ENCODE peak calls at places on chromosome 17, in eight cellular contexts. K is pancreas, W is heart left ventricle, Y is esophagus squamous epithelium, T is adipocyte, L is tibial artery, P is stomach, Z is A673. V is an unnamed sample. For H3K4me1, the result is how much of the 10 kb centered on the place peaks cover.

GRCh38 chr17:82232876-82233785 is 4.3 kb downstream of the SLC16A3 start:
- DNase-seq in Z (no peak), T (no peak), Y (no peak), P (no peak), K (no peak), L (peak), W (peak), V (peak)

GRCh38 chr17:55453836-55454557 is 32.4 kb upstream of the MMD start:
- DNase-seq in K (no peak), W (no peak), P (no peak), T (no peak), L (no peak), Y (no peak), Z (no peak), V (no peak)

GRCh38 chr17:52759864-52760263 is 601.4 kb upstream of the CA10 start:
- DNase-seq in Y (no peak), P (no peak), K (no peak), T (no peak), Z (no peak), W (no peak), L (no peak), V (no peak)

GRCh38 chr17:1783834-1784611 is 22.2 kb downstream of the SERPINF1 start:
- DNase-seq in K (no peak), W (no peak), P (peak), Z (peak), L (peak), T (peak), Y (no peak), V (peak)

GRCh38 chr17:59853168-59853918 is 39.4 kb downstream of the TUBD1 start:
- DNase-seq in K (peak), Y (no peak), W (no peak), L (peak), T (peak), P (peak), Z (no peak), V (peak)

GRCh38 chr17:73302189-73302588 is 9.6 kb downstream of the CDC42EP4 start:
- DNase-seq in T (no peak), L (no peak), P (no peak), Y (no peak), W (no peak), K (no peak), Z (no peak), V (no peak)

GRCh38 chr17:31575043-31575442 is 183.6 kb downstream of the RAB11FIP4 start:
- DNase-seq in Y (no peak), L (no peak), K (no peak), W (no peak), Z (no peak), T (no peak), P (no peak), V (no peak)

GRCh38 chr17:63881935-63882601 is at the start of gene GH2:
- DNase-seq in T (peak), P (peak), W (no peak), L (no peak), Z (peak), Y (no peak), K (peak), V (peak)

GRCh38 chr17:8960325-8961144 is 5.0 kb downstream of the PIK3R5 start:
- DNase-seq in Y (no peak), P (no peak), T (no peak), W (no peak), K (no peak), Z (no peak), L (no peak), V (no peak)

GRCh38 chr17:32627233-32628008 is 140.6 kb downstream of the CDK5R1 start:
- DNase-seq in P (no peak), Z (no peak), T (no peak), K (no peak), Y (no peak), L (no peak), W (no peak), V (no peak)

GRCh38 chr17:47694018-47694817 is at the start of gene TBKBP1:
- DNase-seq in W (peak), Y (no peak), P (no peak), Z (peak), T (peak), K (peak), L (peak), V (peak)

GRCh38 chr17:78374631-78375274 is 3.7 kb upstream of the PGS1 start:
- DNase-seq in T (peak), W (no peak), Z (no peak), K (no peak), Y (no peak), L (no peak), P (no peak), V (no peak)

GRCh38 chr17:38454528-38454927 is 26.3 kb downstream of the ARHGAP23 start:
- DNase-seq in Y (peak), K (no peak), P (peak), W (peak), L (peak), T (peak), Z (no peak), V (no peak)

GRCh38 chr17:9253308-9253707 is 232.0 kb downstream of the NTN1 start:
- DNase-seq in W (no peak), T (no peak), Z (no peak), Y (no peak), K (no peak), P (no peak), L (no peak), V (no peak)

GRCh38 chr17:745406-745805 is 6.7 kb downstream of the GEMIN4 start:
- DNase-seq in W (no peak), Y (no peak), K (no peak), L (no peak), T (no peak), Z (no peak), P (no peak), V (no peak)

GRCh38 chr17:12730931-12731521 is 58.3 kb upstream of the ARHGAP44 start:
- DNase-seq in Y (no peak), Z (no peak), W (peak), L (peak), P (peak), K (peak), T (peak), V (peak)

GRCh38 chr17:2689411-2690164 is 22.0 kb downstream of the CLUH start:
- DNase-seq in L (no peak), Y (no peak), T (no peak), Z (no peak), K (peak), W (peak), P (no peak), V (peak)

GRCh38 chr17:76946111-76946771 is 78.0 kb downstream of the MGAT5B start:
- DNase-seq in T (no peak), Y (no peak), W (no peak), P (no peak), K (no peak), L (no peak), Z (no peak), V (no peak)

GRCh38 chr17:14331982-14332298 is 31.1 kb downstream of the HS3ST3B1 start:
- DNase-seq in P (no peak), W (no peak), K (no peak), L (no peak), T (no peak), Y (no peak), Z (no peak), V (no peak)

GRCh38 chr17:2755941-2756724 is 6.7 kb upstream of the CCDC92B start:
- DNase-seq in L (no peak), P (no peak), W (peak), T (peak), Y (no peak), Z (no peak), K (peak), V (peak)

GRCh38 chr17:77863814-77864161 is 94.7 kb upstream of the TNRC6C start:
- DNase-seq in W (peak), P (no peak), Y (no peak), Z (no peak), T (no peak), L (peak), K (peak), V (peak)

GRCh38 chr17:9833922-9834321 is 8.2 kb downstream of the GLP2R start:
- DNase-seq in L (no peak), Y (no peak), Z (no peak), K (no peak), P (no peak), T (no peak), W (no peak), V (no peak)

GRCh38 chr17:7441202-7441705 is 1.9 kb downstream of the FGF11 start:
- DNase-seq in T (no peak), Y (no peak), L (no peak), Z (peak), P (no peak), W (no peak), K (no peak), V (no peak)
- H3K4me1 ChIP-seq in T (under half), Y (half or more), L (half or more), Z (under half), P (half or more), W (half or more), K (under half), V (under half)

DNA sequence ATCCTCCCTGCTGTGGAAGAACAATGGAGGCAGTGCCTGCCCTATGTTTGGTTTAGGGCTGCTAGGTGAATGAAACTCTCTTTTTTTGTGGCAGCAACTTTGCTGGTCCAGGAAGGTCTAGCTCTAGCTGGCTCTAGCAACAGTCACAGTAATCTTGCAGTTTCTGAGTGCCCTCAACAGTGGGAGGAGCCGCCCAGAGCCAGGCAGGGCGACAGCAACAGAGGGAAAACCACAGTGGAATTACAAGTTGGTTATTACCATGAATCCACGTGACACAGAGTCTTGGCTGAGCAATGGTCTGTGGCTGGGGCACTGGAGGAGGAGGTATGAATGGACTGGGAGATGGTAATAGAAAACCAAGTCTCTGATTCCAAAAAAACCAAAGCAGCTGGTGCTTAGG is 10.3 kb downstream of the HSPB9 start:
- DNase-seq in P (peak), K (no peak), L (peak), T (peak), Y (no peak), Z (no peak), W (peak), V (peak)
- H3K4me1 ChIP-seq in P (half or more), K (under half), L (under half), T (under half), Y (half or more), Z (under half), W (half or more), V (half or more)

DNA sequence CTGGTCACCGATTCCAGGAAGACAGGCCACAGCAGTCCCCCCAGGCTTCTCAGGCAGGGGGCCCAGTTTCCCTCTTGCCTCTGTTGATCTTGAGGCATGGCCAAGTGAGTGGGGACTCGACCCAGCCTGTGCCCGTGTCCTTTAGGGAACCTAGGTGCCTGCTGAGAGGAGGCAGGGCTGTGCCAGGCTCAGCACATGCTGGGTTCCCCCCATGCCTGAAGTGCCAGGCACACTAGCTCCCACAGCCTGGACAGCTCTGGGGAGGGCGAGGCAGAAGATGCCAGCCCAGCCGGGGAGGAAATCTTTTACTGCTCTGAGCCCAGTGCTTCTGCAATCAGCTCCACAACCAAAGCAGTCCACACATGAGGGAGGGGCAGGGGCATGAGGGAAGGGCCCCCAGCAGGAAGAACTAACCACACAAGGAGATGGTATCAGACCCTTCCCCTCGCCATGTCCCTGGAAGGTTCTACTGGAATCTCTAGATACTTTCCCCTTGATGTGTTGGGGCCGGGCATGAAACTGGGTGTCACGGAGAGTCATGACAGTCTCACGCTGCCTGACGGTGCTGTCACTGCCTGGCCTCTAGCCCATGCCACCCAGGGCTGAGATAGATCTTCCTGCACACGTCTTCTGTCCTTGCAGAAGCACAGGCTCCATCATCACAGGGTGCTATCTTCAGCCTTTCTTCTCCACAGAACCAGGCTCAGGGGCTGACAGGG is 25.5 kb downstream of the MYO18A start:
- DNase-seq in L (no peak), Z (no peak), Y (no peak), K (no peak), P (peak), W (no peak), T (peak), V (peak)
- H3K4me1 ChIP-seq in L (half or more), Z (under half), Y (half or more), K (under half), P (half or more), W (half or more), T (under half), V (half or more)

DNA sequence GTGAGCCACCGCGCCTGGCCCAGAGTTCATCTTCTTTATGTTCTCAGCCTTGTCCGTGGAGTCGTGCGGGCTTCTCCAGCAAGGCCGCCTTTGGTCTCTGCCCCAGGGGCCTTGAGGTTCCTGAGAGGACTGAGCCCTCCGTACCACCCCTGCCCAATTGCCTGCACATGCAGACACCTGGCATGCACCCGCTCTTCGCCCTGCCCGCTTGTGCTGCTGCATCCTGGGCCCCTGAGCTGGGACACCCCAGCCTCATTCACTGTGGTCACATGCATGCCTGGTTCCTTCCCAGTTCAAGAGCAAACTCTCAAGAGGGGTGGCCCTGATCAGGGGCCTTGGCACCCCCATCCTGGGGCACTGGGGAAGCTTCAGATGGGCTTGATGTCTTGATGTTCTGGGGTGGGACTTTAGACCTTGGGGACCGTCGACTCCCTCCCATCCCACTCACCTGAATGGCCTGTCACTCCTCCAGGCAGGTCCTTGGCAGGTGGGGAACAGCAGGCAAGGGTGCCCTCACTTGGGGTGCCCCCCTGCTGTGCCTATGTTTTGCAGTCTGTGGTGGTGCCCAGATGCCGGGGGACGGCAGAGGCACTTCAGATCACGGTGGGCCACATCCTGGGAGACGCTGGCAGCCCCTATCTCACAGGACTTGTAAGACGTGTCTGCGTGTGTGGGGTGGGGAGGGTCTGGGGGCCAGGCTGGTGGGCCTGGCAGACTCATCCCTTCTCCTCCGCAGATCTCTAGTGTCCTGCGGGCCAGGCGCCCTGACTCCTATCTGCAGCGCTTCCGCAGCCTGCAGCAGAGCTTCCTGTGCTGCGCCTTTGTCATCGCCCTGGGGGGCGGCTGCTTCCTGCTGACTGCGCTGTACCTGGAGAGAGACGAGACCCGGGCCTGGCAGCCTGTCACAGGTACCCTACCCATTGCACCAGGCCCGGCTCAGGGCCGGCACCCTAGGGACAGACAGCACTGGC is 12.7 kb upstream of the SPNS2 start:
- DNase-seq in P (no peak), Z (no peak), W (no peak), T (no peak), K (no peak), L (no peak), Y (no peak), V (peak)
- H3K4me1 ChIP-seq in P (under half), Z (under half), W (under half), T (under half), K (under half), L (under half), Y (under half), V (under half)

GRCh38 chr17:4703330-4703691 is 626 bp downstream of the PELP1 start:
- DNase-seq in K (no peak), L (no peak), W (no peak), T (no peak), Y (no peak), Z (no peak), P (no peak), V (no peak)
- H3K4me1 ChIP-seq in K (under half), L (under half), W (under half), T (under half), Y (under half), Z (under half), P (under half), V (under half)

GRCh38 chr17:29584452-29585079 is 4.9 kb downstream of the GIT1 start:
- DNase-seq in P (no peak), Y (no peak), K (no peak), L (no peak), Z (no peak), T (no peak), W (no peak), V (no peak)
- H3K4me1 ChIP-seq in P (under half), Y (half or more), K (under half), L (under half), Z (under half), T (under half), W (half or more), V (under half)

GRCh38 chr17:18374216-18374615 is 3.4 kb upstream of the EVPLL start:
- DNase-seq in W (no peak), Y (no peak), L (no peak), T (no peak), P (no peak), Z (no peak), K (no peak), V (no peak)
- H3K4me1 ChIP-seq in W (under half), Y (under half), L (under half), T (under half), P (under half), Z (under half), K (under half), V (under half)

DNA sequence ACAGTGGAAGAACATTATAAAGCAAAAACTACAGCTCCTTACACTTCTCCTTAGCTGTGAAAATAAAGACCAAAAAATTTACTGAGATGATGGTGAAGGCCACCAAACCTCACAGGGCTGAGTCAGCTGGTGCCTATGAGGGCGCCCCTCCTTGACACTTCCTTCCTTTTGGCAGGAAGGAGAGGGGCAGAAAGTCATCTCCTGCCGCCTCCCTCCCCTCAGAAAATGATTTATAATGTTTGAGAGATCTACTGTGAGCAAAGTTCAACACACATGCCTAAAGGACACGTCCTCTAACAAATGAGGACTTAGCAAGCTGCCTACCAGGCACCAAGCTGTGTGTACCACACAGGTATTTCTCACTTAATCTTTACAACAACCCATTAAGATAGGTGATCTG is 245.7 kb downstream of the PRKCA start:
- DNase-seq in Y (no peak), K (no peak), T (no peak), W (no peak), P (no peak), Z (no peak), L (no peak), V (peak)
- H3K4me1 ChIP-seq in Y (under half), K (under half), T (under half), W (under half), P (under half), Z (under half), L (under half), V (under half)